ENCODE peak calls at places on chromosomes 16 and 17, in eight cellular contexts. B is AG04450, V is neural progenitor cell, G is SK-N-SH, K is tibial artery, R is mammary epithelial cell, Q is ovary, F is cardiac fibroblast. Y is an unnamed sample.

GRCh38 chr17:31394544-31394943 is 3.1 kb downstream of the RAB11FIP4 start:
- DNase-seq in B (peak), V (peak), G (no peak), K (peak), R (no peak), Q (peak), F (peak), Y (peak)

GRCh38 chr17:79832211-79833109 is 6.8 kb downstream of the CBX4 start:
- DNase-seq in B (no peak), V (peak), G (peak), K (no peak), R (no peak), Q (no peak), F (no peak), Y (no peak)

GRCh38 chr16:15611610-15612009 is 31.3 kb downstream of the MARF1 start:
- DNase-seq in B (no peak), V (no peak), G (no peak), K (no peak), R (no peak), Q (no peak), F (no peak), Y (no peak)

GRCh38 chr17:40122466-40122943 is 734 bp downstream of the MSL1 start:
- DNase-seq in B (no peak), V (peak), G (peak), K (peak), R (peak), Q (peak), F (peak), Y (no peak)

GRCh38 chr16:89697161-89697615 is 4.3 kb downstream of the SPATA2L start:
- DNase-seq in B (no peak), V (no peak), G (peak), K (no peak), R (no peak), Q (peak), F (no peak), Y (no peak)

GRCh38 chr16:11977206-11978041 is 890 bp downstream of the SNX29 start:
- DNase-seq in B (peak), V (peak), G (peak), K (peak), R (peak), Q (peak), F (peak), Y (peak)

GRCh38 chr16:51971184-51971583 is 575.8 kb downstream of the TOX3 start:
- DNase-seq in B (no peak), V (peak), G (peak), K (no peak), R (peak), Q (no peak), F (peak), Y (no peak)

GRCh38 chr16:14015461-14015860 is 55.7 kb upstream of the MRTFB start:
- DNase-seq in B (no peak), V (no peak), G (no peak), K (no peak), R (no peak), Q (no peak), F (no peak), Y (peak)

GRCh38 chr17:82373731-82374625 is 2.4 kb downstream of the UTS2R start:
- DNase-seq in B (no peak), V (no peak), G (peak), K (no peak), R (no peak), Q (no peak), F (no peak), Y (no peak)

GRCh38 chr17:34370997-34371395 is 8.0 kb upstream of the CCL1 start:
- DNase-seq in B (no peak), V (no peak), G (no peak), K (no peak), R (peak), Q (no peak), F (no peak), Y (no peak)

GRCh38 chr17:71709974-71710373 is 410.8 kb upstream of the SOX9 start:
- DNase-seq in B (no peak), V (peak), G (peak), K (no peak), R (no peak), Q (no peak), F (no peak), Y (no peak)

GRCh38 chr16:79536958-79537357 is 63.6 kb downstream of the MAF start:
- DNase-seq in B (no peak), V (no peak), G (no peak), K (no peak), R (no peak), Q (no peak), F (no peak), Y (no peak)

GRCh38 chr16:75854117-75854516 is 127.8 kb upstream of the CPHXL start:
- DNase-seq in B (no peak), V (no peak), G (no peak), K (no peak), R (no peak), Q (no peak), F (no peak), Y (no peak)

GRCh38 chr16:24009955-24010354 is 174.2 kb downstream of the PRKCB start:
- DNase-seq in B (no peak), V (no peak), G (no peak), K (no peak), R (no peak), Q (no peak), F (no peak), Y (no peak)

GRCh38 chr16:83980794-83981193 is 12.8 kb downstream of the NECAB2 start:
- DNase-seq in B (no peak), V (no peak), G (no peak), K (no peak), R (no peak), Q (no peak), F (no peak), Y (no peak)

GRCh38 chr17:38875477-38876080 is 5.7 kb downstream of the LASP1 start:
- DNase-seq in B (no peak), V (no peak), G (no peak), K (no peak), R (no peak), Q (no peak), F (no peak), Y (no peak)

GRCh38 chr17:1590031-1590746 is 27.6 kb upstream of the PITPNA start:
- DNase-seq in B (peak), V (no peak), G (no peak), K (peak), R (peak), Q (peak), F (peak), Y (no peak)

GRCh38 chr16:10385725-10386516 is at the start of gene ATF7IP2:
- DNase-seq in B (peak), V (peak), G (peak), K (peak), R (peak), Q (peak), F (peak), Y (peak)

GRCh38 chr16:25011891-25012499 is 3.2 kb downstream of the ARHGAP17 start:
- DNase-seq in B (no peak), V (no peak), G (no peak), K (no peak), R (no peak), Q (no peak), F (no peak), Y (no peak)
- H3K4me3 ChIP-seq in B (no peak), V (no peak), G (no peak), K (peak), R (no peak), Q (no peak), F (peak), Y (no peak)

DNA sequence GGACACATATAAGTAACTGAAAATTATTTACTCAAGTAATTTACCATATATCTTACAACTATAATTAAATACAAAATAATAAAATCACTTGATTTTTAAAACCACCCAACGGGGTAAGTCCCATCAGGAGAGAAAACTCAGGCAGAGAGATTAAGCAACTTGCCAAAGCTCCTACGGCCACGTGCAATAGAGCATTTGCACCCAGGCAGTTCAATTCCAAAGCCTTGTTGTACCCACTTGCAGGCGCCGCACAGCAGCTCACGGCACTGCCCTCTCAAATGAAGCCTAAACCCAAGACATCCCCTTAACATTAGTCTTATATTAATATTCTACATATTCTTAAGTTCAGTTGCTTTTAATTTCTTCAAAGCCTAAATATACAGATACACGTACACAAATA is 75.7 kb downstream of the SPAG9 start:
- DNase-seq in B (no peak), V (peak), G (peak), K (no peak), R (no peak), Q (no peak), F (no peak), Y (no peak)
- H3K4me3 ChIP-seq in B (no peak), V (peak), G (peak), K (no peak), R (no peak), Q (no peak), F (no peak), Y (no peak)

DNA sequence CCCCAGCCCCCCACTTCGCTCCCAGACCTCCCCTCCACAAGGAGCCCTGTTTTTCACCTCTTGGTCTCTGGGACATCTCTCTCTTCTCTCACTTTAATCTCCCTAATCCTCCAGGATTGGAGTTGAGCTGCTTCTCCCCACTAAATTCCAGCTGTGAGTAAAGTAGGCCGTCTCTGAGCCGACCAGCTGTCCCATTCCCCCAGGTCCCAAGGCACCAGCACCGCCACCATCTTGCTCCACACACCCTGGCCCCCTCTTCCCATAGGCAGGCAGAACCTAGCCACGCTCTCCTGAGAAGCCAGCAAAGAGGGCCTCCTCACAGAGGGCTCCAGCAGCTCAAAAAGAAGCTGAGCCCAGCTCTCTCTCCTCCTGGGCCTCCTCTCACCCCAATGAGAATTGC is 862 bp downstream of the DLG4 start:
- DNase-seq in B (no peak), V (no peak), G (no peak), K (no peak), R (no peak), Q (no peak), F (no peak), Y (no peak)
- H3K4me3 ChIP-seq in B (no peak), V (no peak), G (no peak), K (no peak), R (no peak), Q (no peak), F (no peak), Y (no peak)

DNA sequence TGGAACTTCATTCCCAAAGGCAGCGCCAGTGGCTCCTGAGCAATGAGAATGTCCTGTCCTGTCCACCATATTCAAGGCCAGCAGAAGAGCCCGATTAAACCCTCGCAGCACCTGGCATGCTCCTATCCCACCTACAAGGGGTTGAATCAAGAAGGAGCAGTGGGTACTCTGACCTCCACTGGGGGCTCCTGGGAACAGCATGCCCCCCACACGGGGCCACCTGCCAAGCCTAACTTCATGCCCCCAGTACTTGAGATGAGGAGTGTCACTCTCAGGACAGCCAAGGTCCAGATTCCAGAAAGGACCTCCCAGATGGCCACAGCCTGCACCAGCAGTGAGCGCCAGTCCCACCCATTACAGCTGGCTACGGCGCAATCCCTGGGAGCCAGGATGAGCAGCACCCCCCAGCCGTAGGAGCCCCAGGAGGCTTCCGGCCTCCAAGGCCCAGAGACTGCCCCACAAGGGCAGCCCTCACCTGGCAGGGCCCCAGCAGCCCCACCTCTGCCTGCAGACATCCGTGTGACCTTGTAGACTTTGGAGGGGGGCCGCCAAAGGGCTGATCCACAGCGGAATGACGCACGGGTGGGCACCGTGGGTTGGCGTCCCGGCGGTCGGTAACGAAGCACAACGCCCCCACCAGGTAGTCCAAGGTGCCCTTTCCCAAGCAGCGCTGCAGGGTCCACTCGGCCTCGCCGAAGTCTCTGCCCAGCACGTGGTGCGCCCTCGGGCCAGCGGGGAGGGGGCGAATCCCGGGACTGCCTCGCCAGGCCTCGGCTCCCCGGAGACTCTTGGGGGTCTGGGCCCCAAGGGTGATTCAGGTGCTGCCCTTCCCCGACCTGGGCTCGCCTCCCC is 1.0 kb upstream of the MPDU1 start:
- DNase-seq in B (no peak), V (no peak), G (no peak), K (peak), R (no peak), Q (no peak), F (no peak), Y (peak)
- H3K4me3 ChIP-seq in B (peak), V (no peak), G (peak), K (peak), R (peak), Q (peak), F (peak), Y (no peak)

DNA sequence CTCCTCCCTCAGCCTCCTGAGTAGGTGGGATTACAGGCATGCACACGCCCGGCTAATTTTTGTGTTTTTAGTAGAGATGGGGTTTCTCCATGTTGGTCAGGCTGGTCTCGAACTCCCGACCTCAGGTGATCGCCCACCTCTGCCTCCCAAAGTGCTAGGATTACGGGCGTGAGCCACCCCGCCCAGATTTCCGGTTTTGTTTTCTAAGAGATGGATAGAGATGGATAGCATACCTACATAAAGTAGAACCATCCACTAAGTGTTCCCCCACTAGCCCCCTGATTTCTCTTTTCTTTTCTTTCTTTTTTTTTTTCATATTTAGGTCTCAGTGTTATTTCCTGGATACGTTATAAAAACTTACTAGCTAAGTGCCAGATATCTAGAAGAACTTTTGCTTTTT is 2.0 kb downstream of the WSB1 start:
- DNase-seq in B (no peak), V (no peak), G (no peak), K (no peak), R (no peak), Q (no peak), F (peak), Y (no peak)
- H3K4me3 ChIP-seq in B (peak), V (peak), G (peak), K (peak), R (peak), Q (peak), F (peak), Y (peak)

DNA sequence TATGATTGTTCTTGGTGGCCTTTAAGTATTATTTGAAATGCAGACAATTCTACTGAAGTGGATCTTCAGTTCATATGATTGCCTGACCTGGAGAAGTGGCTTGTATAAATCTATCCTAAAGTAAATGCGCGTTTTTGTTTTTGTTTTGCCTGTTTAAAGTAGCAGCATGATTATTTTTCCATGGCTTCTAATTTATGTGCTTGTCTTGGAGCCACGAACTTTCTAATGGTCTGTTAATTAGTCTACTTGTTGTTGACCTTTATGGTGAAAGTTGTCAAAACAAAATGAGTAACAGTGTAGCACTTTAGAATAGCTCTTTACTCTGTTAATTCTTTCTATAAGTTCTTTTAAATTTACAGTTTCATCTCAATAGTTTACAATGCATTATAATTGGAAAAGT is 1.7 kb downstream of the PRKAR1A start:
- DNase-seq in B (no peak), V (no peak), G (no peak), K (no peak), R (no peak), Q (no peak), F (no peak), Y (no peak)
- H3K4me3 ChIP-seq in B (peak), V (peak), G (peak), K (peak), R (peak), Q (peak), F (peak), Y (no peak)

GRCh38 chr16:50446861-50447260 is 78.1 kb upstream of the BRD7 start:
- DNase-seq in B (no peak), V (no peak), G (no peak), K (no peak), R (no peak), Q (no peak), F (no peak), Y (no peak)

GRCh38 chr16:50448522-50448921 is 79.7 kb upstream of the BRD7 start:
- DNase-seq in B (no peak), V (peak), G (peak), K (peak), R (no peak), Q (no peak), F (no peak), Y (no peak)

GRCh38 chr16:50448981-50449380 is 80.2 kb upstream of the BRD7 start:
- DNase-seq in B (no peak), V (no peak), G (no peak), K (peak), R (no peak), Q (no peak), F (no peak), Y (no peak)

GRCh38 chr16:50444546-50444945 is 75.8 kb upstream of the BRD7 start:
- DNase-seq in B (no peak), V (no peak), G (no peak), K (peak), R (peak), Q (no peak), F (no peak), Y (no peak)

GRCh38 chr16:50445603-50446250 is 76.9 kb upstream of the BRD7 start:
- DNase-seq in B (no peak), V (no peak), G (no peak), K (peak), R (no peak), Q (no peak), F (no peak), Y (no peak)
- H3K4me3 ChIP-seq in B (no peak), V (no peak), G (no peak), K (no peak), R (no peak), Q (no peak), F (no peak), Y (no peak)

GRCh38 chr16:2024026-2024425 is 2.7 kb upstream of the NHERF2 start:
- DNase-seq in B (no peak), V (no peak), G (no peak), K (no peak), R (no peak), Q (no peak), F (no peak), Y (no peak)
- H3K4me3 ChIP-seq in B (no peak), V (no peak), G (no peak), K (no peak), R (no peak), Q (no peak), F (no peak), Y (no peak)